ENCODE peak calls at places on chromosomes 6 and 20, in five cellular contexts. W is cardiac fibroblast, C is GM12865, R is HL-60, X is fibroblast of pulmonary artery. O is an unnamed sample.
A peak's percentile ranks its signal among the peaks of the same experiment; 100 is the strongest.

GRCh38 chr6:36679043-36679821 is 718 bp downstream of the CDKN1A start:
- DNase-seq in W (peak; percentile 84), C (peak; percentile 40), X (peak; percentile 68), R (no peak), O (peak; percentile 39)

GRCh38 chr6:73985891-73986290 is 289.9 kb downstream of the CD109 start:
- DNase-seq in W (peak; percentile 32), R (no peak), C (peak; percentile 1), X (peak; percentile 11), O (peak; percentile 73)

GRCh38 chr6:110509617-110510231 is 33.3 kb upstream of the SLC22A16 start:
- DNase-seq in C (no peak), W (peak; percentile 92), R (no peak), X (peak; percentile 76), O (peak; percentile 79)

GRCh38 chr20:8309638-8310037 is 177.6 kb downstream of the PLCB1 start:
- DNase-seq in C (peak; percentile 2), R (no peak), W (no peak), X (peak; percentile 24), O (peak; percentile 18)

GRCh38 chr6:38149526-38149925 is 330.0 kb downstream of the ZFAND3 start:
- DNase-seq in C (no peak), X (no peak), W (no peak), R (no peak), O (no peak)

GRCh38 chr6:90993771-90994170 is 406.9 kb upstream of the MAP3K7 start:
- DNase-seq in R (no peak), C (no peak), X (no peak), W (no peak), O (peak; percentile 19)

GRCh38 chr6:6689413-6690143 is 101.1 kb downstream of the LY86 start:
- DNase-seq in R (no peak), W (peak; percentile 78), C (no peak), X (peak; percentile 58), O (peak; percentile 88)

GRCh38 chr6:133689863-133690262 is 199.1 kb upstream of the TCF21 start:
- DNase-seq in R (no peak), X (no peak), C (no peak), W (no peak), O (no peak)

GRCh38 chr6:2296781-2297180 is 51.4 kb upstream of the GMDS start:
- DNase-seq in C (no peak), W (no peak), R (no peak), X (no peak), O (no peak)

GRCh38 chr20:45300961-45301360 is 5.7 kb upstream of the RBPJL start:
- DNase-seq in R (no peak), W (peak; percentile 36), X (peak; percentile 28), C (peak; percentile 55), O (peak; percentile 39)

GRCh38 chr20:44218441-44218840 is 7.9 kb upstream of the OSER1 start:
- DNase-seq in C (no peak), W (no peak), X (no peak), R (no peak), O (no peak)

GRCh38 chr20:51584116-51584515 is 41.6 kb upstream of the NFATC2 start:
- DNase-seq in X (no peak), C (no peak), R (no peak), W (no peak), O (no peak)

GRCh38 chr20:47711046-47711752 is 74.1 kb downstream of the SULF2 start:
- DNase-seq in R (no peak), C (no peak), W (no peak), X (no peak), O (no peak)

GRCh38 chr6:160999508-160999907 is 7.9 kb downstream of the MAP3K4 start:
- DNase-seq in W (no peak), R (no peak), X (no peak), C (no peak), O (no peak)

GRCh38 chr6:43837501-43837900 is 67.5 kb downstream of the VEGFA start:
- DNase-seq in R (no peak), C (no peak), W (no peak), X (no peak), O (no peak)

GRCh38 chr6:56246941-56247653 is at the start of gene COL21A1:
- DNase-seq in W (peak; percentile 20), C (no peak), X (no peak), R (no peak), O (peak; percentile 41)

GRCh38 chr6:122734529-122735203 is 44.9 kb upstream of the FABP7 start:
- DNase-seq in W (no peak), C (no peak), R (no peak), X (no peak), O (peak; percentile 7)

GRCh38 chr20:51659491-51660050 is 108.6 kb downstream of the ATP9A start:
- DNase-seq in R (no peak), C (no peak), X (no peak), W (no peak), O (no peak)

GRCh38 chr6:53679446-53679933 is 13.9 kb upstream of the KLHL31 start:
- DNase-seq in W (peak; percentile 68), C (peak; percentile 28), R (no peak), X (peak; percentile 61), O (peak; percentile 56)

GRCh38 chr6:82268301-82268846 is 20.8 kb upstream of the IBTK start:
- DNase-seq in X (peak; percentile 23), C (no peak), W (peak; percentile 35), R (no peak), O (no peak)

GRCh38 chr20:5831539-5832237 is 81.5 kb downstream of the SHLD1 start:
- DNase-seq in R (no peak), W (no peak), X (no peak), C (no peak), O (no peak)

GRCh38 chr20:59359908-59360307 is 59.5 kb downstream of the EDN3 start:
- DNase-seq in R (no peak), W (no peak), X (no peak), C (no peak), O (no peak)

GRCh38 chr6:88662163-88662580 is 301.2 kb downstream of the RNGTT start:
- DNase-seq in C (peak; percentile 73), X (no peak), R (no peak), W (no peak), O (no peak)

GRCh38 chr6:2917065-2917464 is 14.0 kb upstream of the SERPINB9 start:
- DNase-seq in C (no peak), W (no peak), X (no peak), R (no peak), O (no peak)

GRCh38 chr6:46610862-46611553 is 41.6 kb downstream of the CYP39A1 start:
- DNase-seq in X (no peak), R (no peak), W (no peak), C (no peak), O (no peak)
- TF ChIP-seq CTCF in X (no peak), R (no peak), W (no peak), C (no peak), O (no peak)

GRCh38 chr6:42702200-42702599 is 20.2 kb downstream of the PRPH2 start:
- DNase-seq in W (peak; percentile 41), X (peak; percentile 62), R (no peak), C (peak; percentile 35), O (peak; percentile 89)

GRCh38 chr6:42697268-42697655 is 25.1 kb downstream of the PRPH2 start:
- DNase-seq in R (no peak), X (no peak), C (no peak), W (no peak), O (no peak)

GRCh38 chr6:42694586-42694985 is 27.8 kb downstream of the PRPH2 start:
- DNase-seq in W (peak; percentile 90), X (peak; percentile 81), C (no peak), R (no peak), O (peak; percentile 71)

GRCh38 chr6:42696526-42697267 is 25.7 kb downstream of the PRPH2 start:
- DNase-seq in W (peak; percentile 65), C (no peak), X (peak; percentile 62), R (no peak), O (no peak)

DNA sequence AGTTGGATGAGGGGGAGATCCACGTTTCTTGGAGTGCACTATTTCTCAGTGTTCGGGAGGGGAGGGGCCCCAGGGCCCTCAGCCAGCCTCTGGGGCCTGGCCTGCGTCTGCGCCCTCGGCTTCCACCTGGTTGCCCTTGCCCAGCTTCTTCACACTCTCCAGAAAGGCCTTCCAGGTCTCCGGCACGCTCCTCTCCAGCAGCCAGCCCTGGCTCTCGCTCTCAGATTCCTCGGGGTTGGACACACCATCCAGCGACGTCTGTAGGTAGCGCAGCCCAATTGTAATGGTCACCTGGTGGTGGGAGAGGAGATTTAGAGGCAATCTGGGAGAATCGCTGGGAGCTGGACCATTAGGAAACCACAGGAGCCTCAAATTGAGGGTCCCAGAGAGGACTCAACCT is 24.2 kb downstream of the PRPH2 start:
- DNase-seq in C (no peak), X (no peak), R (no peak), W (no peak), O (no peak)
- TF ChIP-seq CTCF in C (no peak), X (no peak), R (no peak), W (no peak), O (no peak)

DNA sequence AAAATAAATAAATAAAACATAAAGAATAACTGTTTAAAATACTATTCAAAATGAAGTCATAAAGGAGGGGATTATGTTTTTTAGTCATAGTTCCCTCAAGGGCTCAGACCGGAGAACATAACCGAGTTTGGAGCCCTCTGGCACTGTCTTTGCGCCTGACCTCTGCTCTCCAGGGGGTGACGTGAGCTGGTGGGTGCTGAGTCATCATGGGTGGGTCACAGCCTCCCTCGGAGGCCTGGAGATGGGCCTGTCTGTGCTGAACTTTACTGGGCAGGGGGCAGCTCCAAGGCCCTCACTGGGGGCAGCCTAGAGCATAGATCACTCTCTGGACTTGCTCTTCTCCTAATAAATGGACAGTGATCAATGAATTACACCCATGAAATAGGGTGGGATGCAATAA is 3.1 kb upstream of the MAVS start:
- DNase-seq in C (no peak), R (no peak), X (peak; percentile 55), W (peak; percentile 83), O (peak; percentile 57)
- TF ChIP-seq CTCF in C (no peak), R (no peak), X (no peak), W (no peak), O (no peak)

GRCh38 chr6:34161857-34162515 is 16.1 kb upstream of the GRM4 start:
- DNase-seq in X (no peak), W (no peak), R (no peak), C (no peak), O (no peak)
- TF ChIP-seq CTCF in X (no peak), W (no peak), R (no peak), C (no peak), O (no peak)

GRCh38 chr20:18190466-18191233 is 53.0 kb downstream of the KAT14 start:
- DNase-seq in R (no peak), W (no peak), C (no peak), X (no peak), O (no peak)
- TF ChIP-seq CTCF in R (no peak), W (no peak), C (no peak), X (no peak), O (no peak)

DNA sequence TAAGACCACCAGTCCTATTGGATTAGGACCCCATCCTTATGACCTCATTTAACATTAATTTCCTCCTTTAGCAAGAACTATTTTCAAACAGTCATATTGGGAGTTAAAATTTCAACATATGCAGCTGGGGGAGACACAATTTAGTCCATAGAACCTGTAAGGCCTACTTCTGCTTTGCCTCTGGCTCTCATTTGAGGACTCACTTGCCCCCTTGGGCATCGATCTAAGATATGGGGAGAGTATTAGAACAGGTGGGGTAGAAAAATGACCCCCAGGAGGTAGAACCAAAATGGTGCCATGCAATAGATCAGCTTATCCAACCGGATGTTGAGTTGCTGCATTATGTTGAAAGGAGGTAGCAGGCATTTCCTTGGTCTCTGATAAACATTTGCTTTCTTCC is 78.5 kb upstream of the ATXN1 start:
- DNase-seq in R (no peak), X (no peak), C (no peak), W (no peak), O (no peak)
- TF ChIP-seq CTCF in R (no peak), X (no peak), C (no peak), W (no peak), O (no peak)

O was measured in epithelial cell of esophagus.